ENCODE peak calls at places on chromosomes 6 and 20, in eight cellular contexts. One of them, this sample, is unnamed.

GRCh38 chr6:127148511-127148910 is 30.0 kb downstream of the RSPO3 start:
- DNase-seq in upper lobe of left lung: no peak
- DNase-seq in HCT116: no peak
- DNase-seq in Panc1: no peak
- DNase-seq in endothelial cell of umbilical vein: peak; percentile 29
- DNase-seq in transverse colon: no peak
- DNase-seq in breast epithelium: no peak
- DNase-seq in prostate gland: no peak
- DNase-seq in this sample: no peak

GRCh38 chr6:89044988-89045387 is 35.6 kb upstream of the PNRC1 start:
- DNase-seq in breast epithelium: no peak
- DNase-seq in prostate gland: no peak
- DNase-seq in Panc1: no peak
- DNase-seq in HCT116: no peak
- DNase-seq in transverse colon: no peak
- DNase-seq in endothelial cell of umbilical vein: no peak
- DNase-seq in upper lobe of left lung: peak; percentile 54
- DNase-seq in this sample: no peak

GRCh38 chr6:45076217-45076616 is 251.9 kb upstream of the RUNX2 start:
- DNase-seq in prostate gland: no peak
- DNase-seq in endothelial cell of umbilical vein: no peak
- DNase-seq in transverse colon: no peak
- DNase-seq in breast epithelium: no peak
- DNase-seq in Panc1: no peak
- DNase-seq in upper lobe of left lung: no peak
- DNase-seq in HCT116: no peak
- DNase-seq in this sample: no peak

GRCh38 chr6:87806635-87807034 is 104.6 kb upstream of the AKIRIN2 start:
- DNase-seq in breast epithelium: no peak
- DNase-seq in upper lobe of left lung: no peak
- DNase-seq in transverse colon: no peak
- DNase-seq in HCT116: no peak
- DNase-seq in Panc1: no peak
- DNase-seq in prostate gland: no peak
- DNase-seq in endothelial cell of umbilical vein: no peak
- DNase-seq in this sample: no peak

GRCh38 chr6:25404693-25405169 is 125.6 kb downstream of the CARMIL1 start:
- DNase-seq in breast epithelium: no peak
- DNase-seq in Panc1: no peak
- DNase-seq in HCT116: no peak
- DNase-seq in endothelial cell of umbilical vein: peak; percentile 6
- DNase-seq in prostate gland: no peak
- DNase-seq in transverse colon: peak; percentile 56
- DNase-seq in upper lobe of left lung: peak; percentile 23
- DNase-seq in this sample: no peak

GRCh38 chr6:163443985-163444553 is 29.6 kb downstream of the QKI start:
- DNase-seq in Panc1: no peak
- DNase-seq in transverse colon: no peak
- DNase-seq in prostate gland: no peak
- DNase-seq in breast epithelium: no peak
- DNase-seq in upper lobe of left lung: no peak
- DNase-seq in HCT116: no peak
- DNase-seq in endothelial cell of umbilical vein: no peak
- DNase-seq in this sample: no peak

GRCh38 chr6:36547646-36548400 is 544 bp upstream of the STK38 start:
- DNase-seq in upper lobe of left lung: no peak
- DNase-seq in prostate gland: no peak
- DNase-seq in endothelial cell of umbilical vein: no peak
- DNase-seq in breast epithelium: no peak
- DNase-seq in HCT116: no peak
- DNase-seq in transverse colon: no peak
- DNase-seq in Panc1: no peak
- DNase-seq in this sample: no peak

GRCh38 chr6:37936150-37936549 is 116.6 kb downstream of the ZFAND3 start:
- DNase-seq in transverse colon: no peak
- DNase-seq in prostate gland: no peak
- DNase-seq in HCT116: no peak
- DNase-seq in upper lobe of left lung: no peak
- DNase-seq in Panc1: no peak
- DNase-seq in endothelial cell of umbilical vein: no peak
- DNase-seq in breast epithelium: no peak
- DNase-seq in this sample: no peak

GRCh38 chr6:46053034-46053933 is 37.6 kb upstream of the CLIC5 start:
- DNase-seq in HCT116: no peak
- DNase-seq in endothelial cell of umbilical vein: peak; percentile 41
- DNase-seq in prostate gland: no peak
- DNase-seq in upper lobe of left lung: peak; percentile 69
- DNase-seq in breast epithelium: no peak
- DNase-seq in transverse colon: peak; percentile 64
- DNase-seq in Panc1: no peak
- DNase-seq in this sample: no peak

GRCh38 chr6:96562886-96563285 is at the start of gene FHL5:
- DNase-seq in prostate gland: no peak
- DNase-seq in endothelial cell of umbilical vein: no peak
- DNase-seq in transverse colon: no peak
- DNase-seq in upper lobe of left lung: no peak
- DNase-seq in HCT116: no peak
- DNase-seq in Panc1: no peak
- DNase-seq in breast epithelium: no peak
- DNase-seq in this sample: no peak

GRCh38 chr6:21887301-21888185 is 294.0 kb downstream of the SOX4 start:
- DNase-seq in HCT116: no peak
- DNase-seq in prostate gland: peak; percentile 28
- DNase-seq in breast epithelium: no peak
- DNase-seq in Panc1: no peak
- DNase-seq in transverse colon: no peak
- DNase-seq in endothelial cell of umbilical vein: peak; percentile 47
- DNase-seq in upper lobe of left lung: no peak
- DNase-seq in this sample: no peak

GRCh38 chr6:108383967-108384366 is 89.1 kb downstream of the AFG1L start:
- DNase-seq in transverse colon: no peak
- DNase-seq in breast epithelium: peak; percentile 60
- DNase-seq in endothelial cell of umbilical vein: peak; percentile 32
- DNase-seq in Panc1: no peak
- DNase-seq in prostate gland: no peak
- DNase-seq in upper lobe of left lung: no peak
- DNase-seq in HCT116: no peak
- DNase-seq in this sample: no peak

GRCh38 chr6:108380876-108381275 is 86.0 kb downstream of the AFG1L start:
- DNase-seq in endothelial cell of umbilical vein: no peak
- DNase-seq in breast epithelium: no peak
- DNase-seq in HCT116: no peak
- DNase-seq in Panc1: no peak
- DNase-seq in transverse colon: no peak
- DNase-seq in prostate gland: no peak
- DNase-seq in upper lobe of left lung: no peak
- DNase-seq in this sample: no peak
- H3K4me1 ChIP-seq in endothelial cell of umbilical vein: no peaks in the 10 kb centered on the region
- H3K4me1 ChIP-seq in breast epithelium: no peaks in the 10 kb centered on the region
- H3K4me1 ChIP-seq in HCT116: no peaks in the 10 kb centered on the region
- H3K4me1 ChIP-seq in Panc1: no peaks in the 10 kb centered on the region
- H3K4me1 ChIP-seq in transverse colon: no peaks in the 10 kb centered on the region
- H3K4me1 ChIP-seq in prostate gland: no peaks in the 10 kb centered on the region
- H3K4me1 ChIP-seq in upper lobe of left lung: no peaks in the 10 kb centered on the region
- H3K4me1 ChIP-seq in this sample: peaks cover 8% of the 10 kb centered on the region

GRCh38 chr20:3846378-3846739 is 275 bp upstream of the MAVS start:
- DNase-seq in transverse colon: no peak
- DNase-seq in HCT116: no peak
- DNase-seq in upper lobe of left lung: no peak
- DNase-seq in endothelial cell of umbilical vein: no peak
- DNase-seq in breast epithelium: peak; percentile 82
- DNase-seq in prostate gland: no peak
- DNase-seq in Panc1: no peak
- DNase-seq in this sample: no peak

GRCh38 chr20:3846740-3847418 is at the start of gene MAVS:
- DNase-seq in HCT116: peak; percentile 40
- DNase-seq in transverse colon: peak; percentile 92
- DNase-seq in prostate gland: peak; percentile 87
- DNase-seq in breast epithelium: peak; percentile 28
- DNase-seq in upper lobe of left lung: peak; percentile 91
- DNase-seq in Panc1: no peak
- DNase-seq in endothelial cell of umbilical vein: peak; percentile 84
- DNase-seq in this sample: peak; percentile 93

GRCh38 chr20:3839328-3839727 is 7.3 kb upstream of the MAVS start:
- DNase-seq in HCT116: no peak
- DNase-seq in prostate gland: no peak
- DNase-seq in breast epithelium: no peak
- DNase-seq in transverse colon: no peak
- DNase-seq in endothelial cell of umbilical vein: peak; percentile 46
- DNase-seq in upper lobe of left lung: no peak
- DNase-seq in Panc1: no peak
- DNase-seq in this sample: no peak

GRCh38 chr20:3843490-3843889 is 3.1 kb upstream of the MAVS start:
- DNase-seq in HCT116: peak; percentile 43
- DNase-seq in breast epithelium: no peak
- DNase-seq in Panc1: no peak
- DNase-seq in transverse colon: peak; percentile 42
- DNase-seq in endothelial cell of umbilical vein: no peak
- DNase-seq in upper lobe of left lung: no peak
- DNase-seq in prostate gland: no peak
- DNase-seq in this sample: no peak

GRCh38 chr20:3842332-3842930 is 4.2 kb upstream of the MAVS start:
- DNase-seq in prostate gland: no peak
- DNase-seq in Panc1: no peak
- DNase-seq in endothelial cell of umbilical vein: no peak
- DNase-seq in transverse colon: peak; percentile 66
- DNase-seq in HCT116: no peak
- DNase-seq in upper lobe of left lung: no peak
- DNase-seq in breast epithelium: no peak
- DNase-seq in this sample: no peak
- H3K27ac ChIP-seq in prostate gland: no peak overlapping the region
- H3K27ac ChIP-seq in Panc1: no peak overlapping the region
- H3K27ac ChIP-seq in endothelial cell of umbilical vein: no peak overlapping the region
- H3K27ac ChIP-seq in transverse colon: peak overlapping the region; percentile 68
- H3K27ac ChIP-seq in HCT116: peak overlapping the region; percentile 52
- H3K27ac ChIP-seq in upper lobe of left lung: no peak overlapping the region
- H3K27ac ChIP-seq in breast epithelium: no peak overlapping the region
- H3K27ac ChIP-seq in this sample: no peak overlapping the region

GRCh38 chr6:17705778-17706579 is 746 bp downstream of the NUP153 start:
- DNase-seq in upper lobe of left lung: peak; percentile 74
- DNase-seq in HCT116: no peak
- DNase-seq in breast epithelium: peak; percentile 51
- DNase-seq in Panc1: no peak
- DNase-seq in endothelial cell of umbilical vein: peak; percentile 70
- DNase-seq in prostate gland: peak; percentile 33
- DNase-seq in transverse colon: peak; percentile 75
- DNase-seq in this sample: no peak
- TF ChIP-seq POLR2AphosphoS5 in upper lobe of left lung: peak; percentile 47
- TF ChIP-seq POLR2AphosphoS5 in HCT116: peak; percentile 5
- TF ChIP-seq POLR2AphosphoS5 in breast epithelium: peak; percentile 21
- TF ChIP-seq POLR2AphosphoS5 in Panc1: no peak
- TF ChIP-seq POLR2AphosphoS5 in endothelial cell of umbilical vein: peak; percentile 17
- TF ChIP-seq POLR2AphosphoS5 in prostate gland: no peak
- TF ChIP-seq POLR2AphosphoS5 in transverse colon: no peak
- TF ChIP-seq POLR2AphosphoS5 in this sample: peak; percentile 21

GRCh38 chr20:1124416-1124815 is 6.0 kb downstream of the PSMF1 start:
- DNase-seq in endothelial cell of umbilical vein: no peak
- DNase-seq in prostate gland: no peak
- DNase-seq in Panc1: no peak
- DNase-seq in transverse colon: no peak
- DNase-seq in breast epithelium: no peak
- DNase-seq in HCT116: no peak
- DNase-seq in upper lobe of left lung: no peak
- DNase-seq in this sample: no peak
- H3K4me1 ChIP-seq in endothelial cell of umbilical vein: peaks cover 21% of the 10 kb centered on the region
- H3K4me1 ChIP-seq in prostate gland: peaks cover 12% of the 10 kb centered on the region
- H3K4me1 ChIP-seq in Panc1: peaks cover 36% of the 10 kb centered on the region
- H3K4me1 ChIP-seq in transverse colon: peaks cover 48% of the 10 kb centered on the region
- H3K4me1 ChIP-seq in breast epithelium: peaks cover 10% of the 10 kb centered on the region
- H3K4me1 ChIP-seq in HCT116: peaks cover 10% of the 10 kb centered on the region
- H3K4me1 ChIP-seq in upper lobe of left lung: peaks cover 50% of the 10 kb centered on the region
- H3K4me1 ChIP-seq in this sample: peaks cover 43% of the 10 kb centered on the region

DNA sequence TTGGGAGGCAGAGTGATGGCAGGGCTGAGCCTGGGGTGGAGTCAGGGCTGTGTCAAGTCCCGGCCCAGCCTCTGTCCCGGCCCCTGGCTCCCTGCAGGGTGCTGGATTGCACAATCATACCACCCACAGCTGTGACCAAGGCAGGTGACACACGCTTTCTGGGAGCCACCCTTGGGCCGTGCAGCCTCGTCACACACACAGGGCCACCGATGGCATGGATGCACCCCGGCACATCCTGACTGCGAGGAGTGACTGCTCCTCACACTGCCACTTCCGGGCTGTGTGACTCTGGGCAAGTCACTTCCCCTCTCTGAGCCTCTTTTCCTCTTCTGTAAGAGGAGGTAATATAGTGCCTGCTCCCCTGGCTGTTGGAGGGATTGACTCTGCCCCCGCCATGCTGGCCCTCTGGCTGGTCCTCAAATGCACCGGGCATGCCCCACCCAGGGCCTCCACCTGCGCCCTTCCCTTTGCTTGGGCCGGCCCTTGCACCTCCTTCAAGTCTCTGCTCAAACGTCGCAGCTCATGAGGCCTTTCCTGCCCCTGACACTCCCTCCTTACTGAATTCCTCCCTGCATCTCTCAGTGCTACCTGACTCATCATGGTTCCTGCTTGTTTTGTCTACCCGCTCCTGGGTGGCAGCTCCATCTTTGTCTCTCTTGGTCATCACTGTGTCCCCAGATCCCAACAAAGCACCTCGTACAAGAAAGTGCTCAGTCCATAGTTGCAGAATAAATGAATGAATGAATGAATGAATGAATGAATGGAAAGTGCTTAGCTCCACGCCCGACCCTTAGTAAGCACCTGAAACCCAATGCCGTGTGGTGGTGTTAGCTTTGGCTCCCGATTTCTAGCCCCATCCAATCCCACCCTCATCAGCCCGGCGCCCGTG is 93.5 kb downstream of the CEBPB start:
- DNase-seq in upper lobe of left lung: peak; percentile 94
- DNase-seq in endothelial cell of umbilical vein: no peak
- DNase-seq in Panc1: no peak
- DNase-seq in prostate gland: peak; percentile 35
- DNase-seq in HCT116: peak; percentile 74
- DNase-seq in transverse colon: peak; percentile 48
- DNase-seq in breast epithelium: peak; percentile 69
- DNase-seq in this sample: no peak
- H3K27ac ChIP-seq in upper lobe of left lung: peak overlapping the region; percentile 72
- H3K27ac ChIP-seq in endothelial cell of umbilical vein: no peak overlapping the region
- H3K27ac ChIP-seq in Panc1: peak overlapping the region; percentile 76
- H3K27ac ChIP-seq in prostate gland: peak overlapping the region; percentile 71
- H3K27ac ChIP-seq in HCT116: peak overlapping the region; percentile 91
- H3K27ac ChIP-seq in transverse colon: peak overlapping the region; percentile 78
- H3K27ac ChIP-seq in breast epithelium: peak overlapping the region; percentile 87
- H3K27ac ChIP-seq in this sample: peak overlapping the region; percentile 94

DNA sequence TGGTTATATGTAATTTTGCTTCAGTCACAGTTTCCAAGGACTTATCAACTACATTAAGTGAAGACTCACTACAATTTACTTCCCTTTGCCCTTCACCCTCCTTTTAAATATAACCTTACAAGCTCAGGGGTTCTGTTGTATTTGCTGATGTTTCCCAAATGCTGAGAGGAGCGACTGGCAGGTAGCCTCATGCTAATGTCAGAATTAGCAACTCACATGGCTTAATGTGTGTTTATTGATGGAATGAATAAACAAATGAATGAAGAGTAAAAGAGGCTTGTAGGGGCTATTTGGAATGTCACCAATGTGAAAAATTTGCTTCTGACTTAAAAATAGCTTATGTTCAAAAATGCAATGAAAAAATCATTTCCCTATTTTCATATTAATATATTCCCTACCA is 41.4 kb upstream of the MAP7 start:
- DNase-seq in Panc1: no peak
- DNase-seq in HCT116: no peak
- DNase-seq in upper lobe of left lung: no peak
- DNase-seq in endothelial cell of umbilical vein: no peak
- DNase-seq in breast epithelium: no peak
- DNase-seq in prostate gland: no peak
- DNase-seq in transverse colon: no peak
- DNase-seq in this sample: no peak
- TF ChIP-seq POLR2AphosphoS5 in Panc1: no peak
- TF ChIP-seq POLR2AphosphoS5 in HCT116: no peak
- TF ChIP-seq POLR2AphosphoS5 in upper lobe of left lung: no peak
- TF ChIP-seq POLR2AphosphoS5 in endothelial cell of umbilical vein: no peak
- TF ChIP-seq POLR2AphosphoS5 in breast epithelium: no peak
- TF ChIP-seq POLR2AphosphoS5 in prostate gland: no peak
- TF ChIP-seq POLR2AphosphoS5 in transverse colon: no peak
- TF ChIP-seq POLR2AphosphoS5 in this sample: no peak